ENCODE peak calls at places on chromosomes 2 and 18, in five cellular contexts. K is bronchial epithelial cell, W is lower leg skin, R is mucosa of descending colon, G is right lobe of liver. O is an unnamed sample.

GRCh38 chr2:162382283-162382682 is 38.4 kb downstream of the GCA start:
- DNase-seq in K (no peak), W (no peak), R (no peak), G (no peak), O (no peak)

GRCh38 chr18:41690332-41691110 is 264.5 kb upstream of the PIK3C3 start:
- DNase-seq in K (no peak), W (no peak), R (no peak), G (no peak), O (no peak)

GRCh38 chr2:144944506-144945230 is 424.7 kb upstream of the ZEB2 start:
- DNase-seq in K (no peak), W (no peak), R (no peak), G (no peak), O (no peak)

GRCh38 chr2:50615296-50615695 is 416.6 kb downstream of the NRXN1 start:
- DNase-seq in K (no peak), W (no peak), R (no peak), G (no peak), O (no peak)

GRCh38 chr2:134375935-134376334 is 122.1 kb downstream of the MGAT5 start:
- DNase-seq in K (peak), W (no peak), R (peak), G (peak), O (peak)

GRCh38 chr2:160324161-160324768 is 124.2 kb upstream of the ITGB6 start:
- DNase-seq in K (peak), W (no peak), R (peak), G (peak), O (no peak)

GRCh38 chr2:171966268-171966667 is 33.5 kb upstream of the METAP1D start:
- DNase-seq in K (no peak), W (no peak), R (no peak), G (no peak), O (no peak)

GRCh38 chr18:68916734-68917133 is 118.9 kb downstream of the CCDC102B start:
- DNase-seq in K (peak), W (no peak), R (no peak), G (no peak), O (no peak)

GRCh38 chr2:223786943-223787342 is 50.4 kb downstream of the AP1S3 start:
- DNase-seq in K (no peak), W (no peak), R (no peak), G (no peak), O (no peak)

GRCh38 chr18:72652990-72653593 is 109.0 kb upstream of the CBLN2 start:
- DNase-seq in K (peak), W (no peak), R (peak), G (no peak), O (no peak)

GRCh38 chr2:10654069-10654468 is 35.7 kb downstream of the NOL10 start:
- DNase-seq in K (peak), W (no peak), R (peak), G (no peak), O (no peak)

GRCh38 chr18:67463829-67464228 is 52.7 kb downstream of the DSEL start:
- DNase-seq in K (peak), W (no peak), R (no peak), G (no peak), O (no peak)

GRCh38 chr18:79394438-79395307 is 1.1 kb upstream of the NFATC1 start:
- DNase-seq in K (peak), W (no peak), R (no peak), G (no peak), O (no peak)

GRCh38 chr2:231708773-231709635 is 679 bp downstream of the PTMA start:
- DNase-seq in K (no peak), W (peak), R (peak), G (no peak), O (no peak)

GRCh38 chr2:60840880-60841279 is 40.5 kb upstream of the REL start:
- DNase-seq in K (no peak), W (no peak), R (peak), G (no peak), O (no peak)

GRCh38 chr2:85433511-85434089 is 15.1 kb downstream of the SH2D6 start:
- DNase-seq in K (peak), W (peak), R (peak), G (peak), O (peak)

GRCh38 chr2:71545572-71546274 is 92.4 kb downstream of the DYSF start:
- DNase-seq in K (peak), W (no peak), R (peak), G (no peak), O (peak)
- H3K4me3 ChIP-seq in K (no peak), W (no peak), R (no peak), G (no peak), O (no peak)

DNA sequence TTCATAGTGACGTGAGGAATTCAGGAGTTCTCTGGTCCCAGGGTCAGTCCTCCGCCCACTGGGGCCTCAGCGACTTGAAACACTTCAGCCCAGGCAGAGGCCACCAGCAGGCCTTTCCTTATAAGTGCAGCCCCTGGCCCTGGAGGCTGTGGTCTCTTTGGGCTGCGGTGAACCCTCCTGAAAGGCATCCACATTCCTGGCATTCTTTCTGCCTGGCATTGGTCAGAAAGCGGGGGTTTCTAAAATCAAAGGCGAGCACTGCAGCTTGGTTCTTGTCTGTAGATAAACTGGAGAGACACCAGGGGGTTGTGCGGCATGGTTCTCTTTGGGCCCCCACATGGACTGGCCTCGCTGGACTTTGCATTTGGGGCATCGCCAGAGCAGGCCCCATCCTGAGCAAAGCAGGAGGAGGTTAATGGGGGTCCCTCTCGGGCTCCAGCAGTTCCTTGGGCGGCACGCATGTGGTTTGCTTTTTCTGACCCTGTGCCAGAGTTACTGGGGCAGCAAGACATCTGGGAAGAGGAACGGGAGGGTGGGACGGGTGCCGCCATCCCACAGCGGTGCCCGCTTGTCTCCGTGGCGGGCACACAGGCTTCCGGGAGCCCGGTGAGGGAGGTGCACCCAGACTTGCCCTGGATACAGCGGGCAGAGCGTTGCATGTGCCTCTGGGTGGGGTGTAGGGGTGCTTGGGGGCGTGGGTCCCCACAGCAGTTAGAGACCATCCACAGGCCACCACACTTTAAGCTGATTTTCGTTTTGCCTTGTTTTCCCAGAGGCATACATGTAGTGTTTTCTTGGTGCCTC is 44.9 kb downstream of the SH3BP4 start:
- DNase-seq in K (no peak), W (no peak), R (no peak), G (no peak), O (no peak)
- TF ChIP-seq CTCF in K (no peak), W (no peak), R (no peak), G (no peak), O (no peak)

DNA sequence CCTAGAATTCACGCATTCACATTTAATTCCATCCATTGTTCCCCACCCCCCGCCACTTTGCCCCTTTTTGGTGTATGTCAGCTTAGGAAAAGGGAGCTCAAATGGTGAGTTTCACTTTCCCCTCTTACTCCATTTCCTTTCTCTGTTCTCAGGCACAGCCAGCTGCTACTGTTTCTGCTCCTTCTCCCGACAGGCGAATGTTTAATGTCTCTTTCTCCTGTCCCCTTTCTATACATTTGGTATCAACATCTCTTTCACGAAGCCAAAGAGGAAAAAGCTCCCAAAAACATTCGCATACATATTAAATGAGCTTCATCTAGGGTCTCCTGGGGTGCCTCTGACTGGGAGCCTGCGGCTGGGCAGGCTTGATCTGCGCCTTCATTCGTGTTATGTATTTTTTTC is 124.2 kb upstream of the SATB2 start:
- DNase-seq in K (no peak), W (no peak), R (no peak), G (no peak), O (no peak)
- H3K4me3 ChIP-seq in K (no peak), W (no peak), R (no peak), G (peak), O (peak)

DNA sequence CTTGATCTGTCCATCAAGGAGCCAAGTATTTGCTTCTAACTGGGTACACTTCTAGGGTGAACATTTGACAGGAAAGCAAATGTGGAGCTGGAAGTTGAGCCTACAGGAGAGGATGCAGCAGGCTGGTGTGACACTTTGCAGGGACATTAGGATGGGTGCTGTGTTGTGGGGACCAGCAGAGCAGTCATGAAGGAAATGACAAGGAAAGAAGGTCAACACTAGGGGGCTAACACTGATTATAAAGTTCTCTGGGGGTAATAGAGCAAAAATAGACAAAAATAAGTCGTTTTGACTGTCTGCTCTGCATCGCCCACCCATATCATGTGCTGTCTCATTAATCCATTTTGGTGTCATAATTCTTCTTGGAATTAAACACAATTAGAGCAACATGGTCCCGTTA is 652.4 kb downstream of the STK39 start:
- DNase-seq in K (no peak), W (no peak), R (no peak), G (no peak), O (no peak)
- TF ChIP-seq CTCF in K (no peak), W (no peak), R (no peak), G (no peak), O (no peak)

GRCh38 chr2:188973650-188974049 is 523 bp upstream of the COL3A1 start:
- DNase-seq in K (no peak), W (no peak), R (no peak), G (no peak), O (no peak)
- H3K4me3 ChIP-seq in K (no peak), W (no peak), R (no peak), G (no peak), O (peak)

O was measured in ascending aorta.